ENCODE peak calls at places on chromosomes 6 and 20, in nine cellular contexts. G is heart left ventricle; M is body of pancreas; D is heart right ventricle; B is right lobe of liver; L is pancreas; P is left lung; Q is gastrocnemius medialis; T is CD8-positive, alpha-beta T cell. S is an unnamed sample.

GRCh38 chr6:106746660-106747059 is 117.3 kb downstream of the QRSL1 start:
- ATAC-seq in G (peak; percentile 43), M (no peak), D (no peak), B (no peak), L (no peak), P (peak; percentile 85), Q (no peak), T (no peak), S (no peak)

GRCh38 chr6:69179681-69180080 is 544.6 kb downstream of the ADGRB3 start:
- ATAC-seq in G (no peak), M (no peak), D (no peak), B (no peak), L (no peak), P (peak; percentile 85), Q (no peak), T (no peak), S (no peak)

GRCh38 chr6:166638566-166638965 is 11.5 kb upstream of the RPS6KA2 start:
- ATAC-seq in G (no peak), M (no peak), D (no peak), B (no peak), L (no peak), P (no peak), Q (no peak), T (no peak), S (no peak)

GRCh38 chr6:26599591-26599990 is 2.8 kb downstream of the ABT1 start:
- ATAC-seq in G (no peak), M (no peak), D (no peak), B (no peak), L (no peak), P (no peak), Q (no peak), T (no peak), S (no peak)

GRCh38 chr6:166317261-166318212 is 9.3 kb upstream of the PRR18 start:
- ATAC-seq in G (no peak), M (no peak), D (no peak), B (no peak), L (peak; percentile 15), P (no peak), Q (no peak), T (no peak), S (no peak)

GRCh38 chr6:152701081-152701862 is 3.6 kb downstream of the MYCT1 start:
- ATAC-seq in G (no peak), M (no peak), D (peak; percentile 43), B (peak; percentile 38), L (no peak), P (peak; percentile 16), Q (no peak), T (no peak), S (no peak)

GRCh38 chr6:35663447-35664235 is 25.1 kb downstream of the FKBP5 start:
- ATAC-seq in G (peak; percentile 53), M (peak; percentile 42), D (peak; percentile 57), B (peak; percentile 73), L (peak; percentile 53), P (peak; percentile 60), Q (peak; percentile 18), T (peak; percentile 77), S (no peak)

GRCh38 chr6:83160167-83160566 is 32.9 kb downstream of the PGM3 start:
- ATAC-seq in G (peak; percentile 32), M (no peak), D (no peak), B (no peak), L (no peak), P (no peak), Q (no peak), T (no peak), S (no peak)

GRCh38 chr6:30543824-30544223 is 12.5 kb downstream of the GNL1 start:
- ATAC-seq in G (no peak), M (no peak), D (no peak), B (no peak), L (no peak), P (no peak), Q (no peak), T (peak; percentile 22), S (no peak)

GRCh38 chr6:140572867-140573266 is 1198.4 kb upstream of the CITED2 start:
- ATAC-seq in G (no peak), M (no peak), D (no peak), B (no peak), L (no peak), P (no peak), Q (no peak), T (no peak), S (no peak)

GRCh38 chr20:8043687-8044278 is 24.2 kb upstream of the TMX4 start:
- ATAC-seq in G (peak; percentile 68), M (peak; percentile 74), D (peak; percentile 61), B (peak; percentile 94), L (peak; percentile 94), P (peak; percentile 86), Q (peak; percentile 80), T (peak; percentile 71), S (peak; percentile 25)

GRCh38 chr6:113659762-113660404 is 197.3 kb upstream of the MARCKS start:
- ATAC-seq in G (no peak), M (no peak), D (no peak), B (peak; percentile 73), L (no peak), P (no peak), Q (no peak), T (no peak), S (no peak)

GRCh38 chr6:38483526-38483925 is 156.2 kb downstream of the BTBD9 start:
- ATAC-seq in G (no peak), M (no peak), D (peak; percentile 46), B (peak; percentile 56), L (no peak), P (peak; percentile 61), Q (no peak), T (no peak), S (no peak)

GRCh38 chr20:5008743-5009142 is 7.4 kb upstream of the SLC23A2 start:
- ATAC-seq in G (no peak), M (no peak), D (peak; percentile 53), B (peak; percentile 78), L (no peak), P (peak; percentile 65), Q (no peak), T (no peak), S (no peak)

GRCh38 chr20:31740208-31740607 is 1.1 kb downstream of the TPX2 start:
- ATAC-seq in G (no peak), M (no peak), D (no peak), B (no peak), L (no peak), P (no peak), Q (no peak), T (peak; percentile 53), S (no peak)

GRCh38 chr6:106973841-106974336 is 640 bp downstream of the CD24 start:
- ATAC-seq in G (no peak), M (peak; percentile 4), D (no peak), B (peak; percentile 26), L (peak; percentile 28), P (peak; percentile 39), Q (no peak), T (no peak), S (no peak)

GRCh38 chr6:70604254-70604653 is 37.5 kb downstream of the SDHAF4 start:
- ATAC-seq in G (no peak), M (no peak), D (no peak), B (no peak), L (no peak), P (no peak), Q (no peak), T (no peak), S (no peak)

DNA sequence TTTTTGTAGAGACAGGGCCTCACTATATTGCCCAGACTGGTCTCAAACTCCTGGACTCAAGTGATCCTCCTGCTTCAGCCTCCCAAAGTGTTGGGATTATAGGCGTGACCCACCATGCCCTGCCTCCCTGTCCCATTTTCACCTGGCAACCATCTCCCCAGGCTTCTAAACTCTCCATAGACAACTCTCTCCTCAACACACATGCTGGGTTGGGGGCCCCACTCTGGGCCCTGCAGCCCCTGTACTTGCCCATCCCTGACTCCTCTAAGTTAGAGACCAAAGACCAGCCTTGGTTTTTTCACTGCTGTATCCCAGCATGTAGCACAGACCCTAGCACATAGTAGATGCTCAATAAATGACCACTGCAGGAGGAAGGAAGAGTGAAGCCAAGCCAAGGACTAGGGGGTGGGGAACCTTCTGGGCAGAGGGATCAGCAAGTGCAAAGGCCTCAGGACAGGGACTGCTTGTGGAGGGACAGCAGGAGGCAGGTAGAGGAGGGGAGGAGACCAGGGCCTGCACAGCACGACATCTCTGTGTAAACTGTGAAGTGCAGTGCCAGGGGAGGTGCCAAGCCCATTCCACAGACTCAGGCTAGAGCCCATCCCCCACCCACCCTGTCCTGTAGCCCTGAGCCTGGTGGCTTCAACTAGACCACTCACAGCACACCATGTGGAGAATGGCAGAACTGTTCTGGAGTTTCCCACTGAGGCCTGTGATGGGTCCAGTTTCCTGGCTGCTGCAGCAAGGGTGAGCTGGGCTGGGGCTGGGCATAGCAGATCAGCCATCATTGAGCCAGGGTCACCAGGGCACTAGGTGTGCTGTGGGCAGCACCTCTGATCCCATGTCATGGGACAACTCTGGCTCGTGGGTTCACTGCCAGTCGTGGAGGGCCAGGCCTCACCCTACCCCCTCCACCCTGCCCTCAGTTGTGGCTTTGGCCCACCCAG is 3.4 kb upstream of the SRC start:
- ATAC-seq in G (no peak), M (no peak), D (no peak), B (no peak), L (no peak), P (no peak), Q (no peak), T (no peak), S (no peak)
- TF ChIP-seq CTCF in G (no peak), M (no peak), D (no peak), B (no peak), L (no peak), P (no peak), Q (no peak), T (no peak), S (no peak)

GRCh38 chr6:21442874-21443273 is 150.7 kb upstream of the SOX4 start:
- ATAC-seq in G (no peak), M (no peak), D (no peak), B (no peak), L (no peak), P (no peak), Q (no peak), T (no peak), S (no peak)
- H3K27me3 ChIP-seq in G (no peaks in the 10 kb centered on the region), M (no peaks in the 10 kb centered on the region), D (no peaks in the 10 kb centered on the region), B (no peaks in the 10 kb centered on the region), L (no peaks in the 10 kb centered on the region), P (no peaks in the 10 kb centered on the region), Q (no peaks in the 10 kb centered on the region), T (no peaks in the 10 kb centered on the region), S (no peaks in the 10 kb centered on the region)

GRCh38 chr6:11947063-11947462 is 65.0 kb upstream of the HIVEP1 start:
- ATAC-seq in G (no peak), M (no peak), D (no peak), B (no peak), L (no peak), P (no peak), Q (no peak), T (peak; percentile 54), S (no peak)
- TF ChIP-seq CTCF in G (no peak), M (no peak), D (no peak), B (no peak), L (no peak), P (no peak), Q (no peak), T (peak; percentile 40), S (no peak)

DNA sequence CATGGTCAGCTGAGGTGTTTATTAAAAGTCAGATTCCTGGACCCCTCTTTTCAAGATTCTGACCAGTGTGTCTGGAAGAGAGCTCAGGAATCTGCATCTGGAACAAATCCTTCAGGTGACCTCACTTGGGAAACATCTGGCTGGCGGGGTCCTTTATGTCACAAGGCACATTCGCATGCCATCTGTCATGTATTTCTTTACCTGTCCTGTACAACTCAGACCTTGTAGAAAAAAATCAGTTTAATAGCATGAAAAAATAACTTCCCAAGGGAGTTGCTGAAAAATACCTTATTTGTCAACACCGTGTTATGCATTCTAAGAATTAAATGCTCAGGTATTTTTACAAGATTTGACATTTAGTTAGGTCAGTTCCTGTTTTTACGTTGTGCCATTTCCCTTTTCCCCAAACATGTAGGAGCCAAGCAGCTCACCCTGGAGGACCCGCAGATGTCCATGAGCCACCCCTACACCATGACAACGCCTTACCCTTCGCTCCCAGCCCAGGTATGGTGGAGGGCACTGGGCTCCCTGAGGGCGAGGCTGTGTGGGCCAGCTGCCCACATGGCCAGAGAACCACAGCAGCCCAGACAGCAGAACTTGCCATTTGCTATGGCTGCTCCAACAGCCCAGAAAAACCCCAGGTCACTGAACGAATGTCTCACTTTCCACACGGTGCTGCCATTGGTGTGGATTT is 4.0 kb downstream of the IRF4 start:
- ATAC-seq in G (no peak), M (no peak), D (no peak), B (no peak), L (no peak), P (no peak), Q (no peak), T (no peak), S (no peak)
- H3K27me3 ChIP-seq in G (peaks cover 66% of the 10 kb centered on the region), M (peaks cover 16% of the 10 kb centered on the region), D (peaks cover 31% of the 10 kb centered on the region), B (peaks cover 23% of the 10 kb centered on the region), L (peaks cover 13% of the 10 kb centered on the region), P (peaks cover 82% of the 10 kb centered on the region), Q (peaks cover 69% of the 10 kb centered on the region), T (no peaks in the 10 kb centered on the region), S (peaks cover 87% of the 10 kb centered on the region)

S was measured in gastroesophageal sphincter.